ENCODE peak calls at places on chromosomes 12 and 14, in six cellular contexts. One of them, this sample, is unnamed.

GRCh38 chr14:23494223-23494622 is 24.7 kb downstream of the NGDN start:
- DNase-seq in left ventricle myocardium inferior: no peak
- DNase-seq in A549: no peak
- DNase-seq in adrenal gland: no peak
- DNase-seq in uterus: no peak
- DNase-seq in cardiac muscle cell: peak; percentile 82
- DNase-seq in this sample: peak; percentile 12

GRCh38 chr14:23638414-23639047 is 2.4 kb downstream of the DHRS2 start:
- DNase-seq in left ventricle myocardium inferior: no peak
- DNase-seq in A549: no peak
- DNase-seq in adrenal gland: peak; percentile 79
- DNase-seq in uterus: no peak
- DNase-seq in cardiac muscle cell: no peak
- DNase-seq in this sample: peak; percentile 26

GRCh38 chr12:12016284-12017100 is 54.2 kb upstream of the BCL2L14 start:
- DNase-seq in left ventricle myocardium inferior: no peak
- DNase-seq in A549: no peak
- DNase-seq in adrenal gland: peak; percentile 40
- DNase-seq in uterus: no peak
- DNase-seq in cardiac muscle cell: no peak
- DNase-seq in this sample: no peak

GRCh38 chr14:72740966-72741835 is 152.7 kb downstream of the DPF3 start:
- DNase-seq in left ventricle myocardium inferior: no peak
- DNase-seq in A549: no peak
- DNase-seq in adrenal gland: peak; percentile 30
- DNase-seq in uterus: no peak
- DNase-seq in cardiac muscle cell: no peak
- DNase-seq in this sample: no peak

GRCh38 chr12:31989571-31989970 is 30.4 kb downstream of the RESF1 start:
- DNase-seq in left ventricle myocardium inferior: no peak
- DNase-seq in A549: no peak
- DNase-seq in adrenal gland: no peak
- DNase-seq in uterus: no peak
- DNase-seq in cardiac muscle cell: no peak
- DNase-seq in this sample: no peak

GRCh38 chr12:115541891-115542361 is 735.6 kb downstream of the MED13L start:
- DNase-seq in left ventricle myocardium inferior: no peak
- DNase-seq in A549: no peak
- DNase-seq in adrenal gland: no peak
- DNase-seq in uterus: no peak
- DNase-seq in cardiac muscle cell: peak; percentile 29
- DNase-seq in this sample: no peak

GRCh38 chr12:75672212-75672611 is 160.8 kb upstream of the KRR1 start:
- DNase-seq in left ventricle myocardium inferior: no peak
- DNase-seq in A549: no peak
- DNase-seq in adrenal gland: no peak
- DNase-seq in uterus: no peak
- DNase-seq in cardiac muscle cell: no peak
- DNase-seq in this sample: no peak

GRCh38 chr12:93751864-93752610 is 74.9 kb downstream of the CRADD start:
- DNase-seq in left ventricle myocardium inferior: no peak
- DNase-seq in A549: no peak
- DNase-seq in adrenal gland: no peak
- DNase-seq in uterus: no peak
- DNase-seq in cardiac muscle cell: no peak
- DNase-seq in this sample: peak; percentile 66

GRCh38 chr12:124663771-124664366 is 96.5 kb upstream of the NCOR2 start:
- DNase-seq in left ventricle myocardium inferior: no peak
- DNase-seq in A549: no peak
- DNase-seq in adrenal gland: no peak
- DNase-seq in uterus: no peak
- DNase-seq in cardiac muscle cell: no peak
- DNase-seq in this sample: no peak

GRCh38 chr12:109154485-109155438 is 38.4 kb downstream of the ACACB start:
- DNase-seq in left ventricle myocardium inferior: peak; percentile 88
- DNase-seq in A549: peak; percentile 98
- DNase-seq in adrenal gland: peak; percentile 94
- DNase-seq in uterus: peak; percentile 88
- DNase-seq in cardiac muscle cell: peak; percentile 76
- DNase-seq in this sample: peak; percentile 88

GRCh38 chr14:104035300-104035699 is 50.2 kb upstream of the ASPG start:
- DNase-seq in left ventricle myocardium inferior: no peak
- DNase-seq in A549: no peak
- DNase-seq in adrenal gland: no peak
- DNase-seq in uterus: no peak
- DNase-seq in cardiac muscle cell: no peak
- DNase-seq in this sample: no peak

GRCh38 chr12:120971299-120972180 is 6.8 kb upstream of the HNF1A start:
- DNase-seq in left ventricle myocardium inferior: no peak
- DNase-seq in A549: peak; percentile 78
- DNase-seq in adrenal gland: peak; percentile 65
- DNase-seq in uterus: peak; percentile 20
- DNase-seq in cardiac muscle cell: peak; percentile 77
- DNase-seq in this sample: peak; percentile 80

GRCh38 chr12:17278946-17279345 is 673.0 kb upstream of the LMO3 start:
- DNase-seq in left ventricle myocardium inferior: no peak
- DNase-seq in A549: peak; percentile 4
- DNase-seq in adrenal gland: no peak
- DNase-seq in uterus: no peak
- DNase-seq in cardiac muscle cell: no peak
- DNase-seq in this sample: no peak

DNA sequence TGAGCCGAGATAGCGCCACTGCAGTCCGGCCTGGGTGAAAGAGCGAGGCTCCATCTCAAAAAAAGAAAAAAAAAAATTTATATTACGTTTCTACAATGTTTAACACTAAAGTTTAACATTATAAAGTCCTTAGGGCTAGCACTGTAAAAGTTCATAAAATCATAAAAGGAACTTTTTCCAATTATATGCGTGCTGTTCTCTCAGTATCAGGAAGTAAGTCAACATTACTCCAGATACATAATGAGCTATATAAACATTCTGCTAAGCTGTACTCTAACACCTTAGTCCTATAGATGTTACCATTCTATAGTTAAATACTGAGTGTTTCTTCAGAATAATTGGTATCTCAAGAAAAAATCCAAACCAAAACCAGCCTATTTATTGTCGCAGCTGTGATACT is 32.6 kb downstream of the SLC41A2 start:
- DNase-seq in left ventricle myocardium inferior: no peak
- DNase-seq in A549: no peak
- DNase-seq in adrenal gland: no peak
- DNase-seq in uterus: no peak
- DNase-seq in cardiac muscle cell: no peak
- DNase-seq in this sample: no peak
- TF ChIP-seq CTCF in left ventricle myocardium inferior: no peak
- TF ChIP-seq CTCF in A549: no peak
- TF ChIP-seq CTCF in adrenal gland: no peak
- TF ChIP-seq CTCF in uterus: no peak
- TF ChIP-seq CTCF in cardiac muscle cell: no peak
- TF ChIP-seq CTCF in this sample: no peak

DNA sequence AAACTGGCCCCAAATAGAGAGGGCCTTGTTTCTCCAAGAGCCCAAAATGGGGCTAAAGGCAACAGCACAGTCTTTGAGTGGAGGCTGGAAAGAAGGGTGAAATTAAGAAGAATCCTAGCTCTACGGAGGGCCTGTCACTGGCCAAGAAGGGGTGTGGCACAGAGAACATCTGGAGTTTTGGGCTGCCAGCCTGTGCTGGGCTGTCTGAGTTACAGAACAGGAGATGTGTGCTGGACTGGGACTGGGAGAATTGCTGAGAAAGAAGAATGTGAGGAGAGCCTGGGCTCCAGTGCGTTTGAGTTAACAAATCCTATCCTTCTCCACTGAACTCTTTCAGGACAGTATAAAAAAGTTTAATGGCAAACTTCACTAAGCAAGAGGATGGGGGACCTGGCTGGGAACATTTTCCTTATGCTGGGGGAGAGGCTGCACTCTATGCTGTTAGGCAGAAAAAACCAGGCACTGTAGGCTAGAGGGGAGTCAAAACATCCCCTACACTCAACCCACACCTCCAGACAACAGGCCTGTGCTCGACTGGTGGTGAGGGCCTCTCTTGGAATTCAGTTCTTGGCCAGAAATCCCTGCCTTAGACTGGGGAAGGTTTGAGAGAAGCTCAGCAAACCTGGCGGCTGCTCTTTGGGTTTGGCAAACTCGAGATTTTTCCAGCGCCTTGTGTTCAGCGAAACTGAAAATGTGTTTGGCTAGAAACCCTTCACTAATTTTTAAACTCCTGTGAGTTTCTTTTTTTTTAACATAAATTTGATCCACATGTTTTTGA is 217.3 kb downstream of the MON2 start:
- DNase-seq in left ventricle myocardium inferior: peak; percentile 63
- DNase-seq in A549: no peak
- DNase-seq in adrenal gland: no peak
- DNase-seq in uterus: peak; percentile 76
- DNase-seq in cardiac muscle cell: peak; percentile 88
- DNase-seq in this sample: peak; percentile 87
- H3K4me3 ChIP-seq in left ventricle myocardium inferior: no peak overlapping the region
- H3K4me3 ChIP-seq in A549: no peak overlapping the region
- H3K4me3 ChIP-seq in adrenal gland: no peak overlapping the region
- H3K4me3 ChIP-seq in uterus: no peak overlapping the region
- H3K4me3 ChIP-seq in cardiac muscle cell: no peak overlapping the region
- H3K4me3 ChIP-seq in this sample: no peak overlapping the region

GRCh38 chr14:65832431-65833253 is 420.1 kb downstream of the FUT8 start:
- DNase-seq in left ventricle myocardium inferior: no peak
- DNase-seq in A549: peak; percentile 24
- DNase-seq in adrenal gland: no peak
- DNase-seq in uterus: no peak
- DNase-seq in cardiac muscle cell: peak; percentile 39
- DNase-seq in this sample: no peak
- TF ChIP-seq CTCF in left ventricle myocardium inferior: no peak
- TF ChIP-seq CTCF in A549: peak; percentile 47
- TF ChIP-seq CTCF in adrenal gland: no peak
- TF ChIP-seq CTCF in uterus: no peak
- TF ChIP-seq CTCF in cardiac muscle cell: peak; percentile 42
- TF ChIP-seq CTCF in this sample: peak; percentile 42

DNA sequence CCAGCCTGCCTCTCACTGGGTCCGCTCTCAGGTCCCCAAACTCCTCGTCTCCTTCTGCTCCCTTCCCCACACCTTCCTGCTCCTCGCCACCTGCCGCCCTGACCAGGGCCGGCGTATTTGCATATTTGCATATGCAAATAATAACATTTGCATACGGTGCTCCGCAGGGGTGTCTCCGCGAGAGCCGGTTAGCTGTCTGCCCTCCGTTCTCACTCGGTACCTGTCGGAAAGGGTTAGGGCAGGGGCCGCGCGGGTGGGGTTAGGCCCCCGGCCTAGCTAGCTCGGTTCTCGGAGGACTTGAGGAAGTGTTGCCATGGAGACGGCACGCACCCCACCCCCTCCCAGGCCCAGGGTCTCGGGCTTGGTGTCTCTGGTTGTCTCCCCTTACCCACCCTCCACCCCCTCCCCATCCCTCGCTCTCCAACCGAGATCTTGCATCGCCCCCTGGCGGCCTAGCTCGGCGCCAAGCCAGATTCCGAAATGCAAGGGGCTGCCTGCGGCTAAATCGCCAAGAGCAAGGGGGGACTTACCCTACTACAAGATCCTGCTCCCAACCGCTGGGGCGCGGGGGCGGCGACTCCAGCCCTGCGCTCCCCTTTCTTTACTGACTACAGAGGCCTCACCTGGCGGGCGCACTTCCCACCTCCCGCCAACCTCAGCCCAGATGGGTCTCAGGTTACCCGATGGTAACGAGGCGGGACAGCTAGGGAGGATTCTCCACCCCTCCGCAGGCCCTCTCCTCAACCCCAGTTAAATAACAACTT is 8.1 kb downstream of the STAC3 start:
- DNase-seq in left ventricle myocardium inferior: no peak
- DNase-seq in A549: peak; percentile 81
- DNase-seq in adrenal gland: peak; percentile 65
- DNase-seq in uterus: no peak
- DNase-seq in cardiac muscle cell: peak; percentile 56
- DNase-seq in this sample: no peak
- H3K4me3 ChIP-seq in left ventricle myocardium inferior: peak overlapping the region; percentile 60
- H3K4me3 ChIP-seq in A549: peak overlapping the region; percentile 48
- H3K4me3 ChIP-seq in adrenal gland: no peak overlapping the region
- H3K4me3 ChIP-seq in uterus: peak overlapping the region; percentile 7
- H3K4me3 ChIP-seq in cardiac muscle cell: peak overlapping the region; percentile 25
- H3K4me3 ChIP-seq in this sample: peak overlapping the region; percentile 39

DNA sequence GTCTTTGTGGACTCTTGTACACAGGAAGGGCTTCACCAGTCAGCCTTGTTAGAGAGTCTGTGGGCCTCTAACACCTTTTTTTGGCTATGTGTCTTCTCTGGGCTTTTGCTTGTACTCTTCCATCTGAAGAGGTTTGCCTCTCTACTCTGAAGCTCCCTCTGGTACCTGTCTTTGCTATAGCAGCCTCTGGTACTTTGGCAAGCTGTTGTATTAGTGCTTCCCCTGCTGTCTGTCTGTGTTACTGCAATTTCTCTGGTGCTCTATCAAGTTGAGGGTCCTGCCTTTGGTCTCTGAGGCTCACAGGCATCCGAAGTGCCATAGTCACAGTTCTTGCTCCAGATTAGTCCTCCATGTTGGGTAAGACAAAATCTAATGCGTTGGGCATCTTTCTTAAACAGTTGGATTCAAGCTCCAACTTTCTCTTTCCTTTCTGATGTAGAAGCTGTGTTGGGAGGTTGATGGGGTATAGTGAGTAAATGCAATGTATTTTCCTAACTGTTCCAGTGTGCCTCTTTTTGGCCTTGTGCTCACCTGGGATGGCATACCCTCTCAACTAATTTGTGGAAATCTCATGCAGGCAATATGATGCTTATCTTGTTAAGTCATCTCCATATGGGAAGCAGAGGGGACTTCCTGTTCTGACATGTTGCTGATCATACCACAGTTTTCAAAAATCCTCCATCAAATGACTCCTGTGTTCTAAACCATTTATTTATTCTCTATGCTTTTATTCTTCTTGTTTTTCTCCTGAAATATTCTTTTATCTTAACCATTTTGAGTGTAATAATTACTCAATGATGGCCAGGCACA is 88.8 kb downstream of the ATF7IP start:
- DNase-seq in left ventricle myocardium inferior: no peak
- DNase-seq in A549: peak; percentile 17
- DNase-seq in adrenal gland: no peak
- DNase-seq in uterus: no peak
- DNase-seq in cardiac muscle cell: peak; percentile 62
- DNase-seq in this sample: no peak
- TF ChIP-seq CTCF in left ventricle myocardium inferior: peak; percentile 54
- TF ChIP-seq CTCF in A549: peak; percentile 36
- TF ChIP-seq CTCF in adrenal gland: peak; percentile 33
- TF ChIP-seq CTCF in uterus: no peak
- TF ChIP-seq CTCF in cardiac muscle cell: peak; percentile 69
- TF ChIP-seq CTCF in this sample: peak; percentile 47

DNA sequence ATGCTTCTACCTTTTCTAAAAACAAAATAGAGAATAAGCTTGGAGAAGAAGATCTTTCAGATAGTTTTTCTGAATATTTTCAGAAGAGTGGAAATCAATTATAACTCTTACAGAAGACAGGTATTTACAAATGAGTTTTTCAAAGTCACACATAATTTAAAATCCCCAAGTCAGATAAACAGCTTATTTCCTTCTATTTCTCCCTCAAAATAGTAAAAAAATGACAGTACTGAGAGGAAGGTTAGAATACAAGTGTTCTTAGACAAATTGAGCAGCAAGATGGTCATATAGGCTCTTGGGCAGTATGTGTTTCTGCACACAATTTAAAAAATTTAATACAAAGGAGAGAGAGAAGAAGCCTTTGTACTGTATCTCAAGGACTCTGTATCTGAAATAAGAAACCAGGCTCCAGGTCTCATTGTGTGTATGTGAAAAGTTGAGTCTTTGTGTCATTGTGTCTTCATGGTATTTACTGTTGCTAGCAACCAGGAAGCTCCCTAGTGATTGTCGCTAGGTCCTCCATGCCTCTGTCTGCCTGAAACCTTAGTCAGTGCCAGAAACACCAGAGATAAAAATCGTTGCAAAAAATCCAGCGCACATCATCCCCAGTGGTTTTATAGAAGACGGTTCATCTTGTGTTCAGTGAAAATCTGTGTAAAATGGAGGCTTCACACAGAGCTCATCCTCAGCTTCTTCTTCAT is 12.9 kb upstream of the TUBA1A start:
- DNase-seq in left ventricle myocardium inferior: no peak
- DNase-seq in A549: no peak
- DNase-seq in adrenal gland: peak; percentile 78
- DNase-seq in uterus: peak; percentile 54
- DNase-seq in cardiac muscle cell: peak; percentile 86
- DNase-seq in this sample: no peak
- H3K4me3 ChIP-seq in left ventricle myocardium inferior: peak overlapping the region; percentile 38
- H3K4me3 ChIP-seq in A549: no peak overlapping the region
- H3K4me3 ChIP-seq in adrenal gland: no peak overlapping the region
- H3K4me3 ChIP-seq in uterus: no peak overlapping the region
- H3K4me3 ChIP-seq in cardiac muscle cell: no peak overlapping the region
- H3K4me3 ChIP-seq in this sample: no peak overlapping the region

This sample was measured in foreskin fibroblast.